ENCODE peak calls at places on chromosomes 2 and 18, in five cellular contexts. A, Q, X, G and R are unnamed samples.

GRCh38 chr18:49842656-49843055 is 29.3 kb upstream of the ACAA2 start:
- DNase-seq in A (no peak), Q (no peak), X (no peak), G (no peak), R (no peak)

GRCh38 chr2:241115361-241115760 is 13.3 kb upstream of the MTERF4 start:
- DNase-seq in A (no peak), Q (no peak), G (no peak), X (no peak), R (no peak)

GRCh38 chr2:38076710-38077430 is 919 bp upstream of the CYP1B1 start:
- DNase-seq in X (peak), Q (peak), G (peak), A (peak), R (peak)

GRCh38 chr18:62088146-62088545 is 98.7 kb downstream of the PIGN start:
- DNase-seq in A (no peak), X (no peak), G (no peak), Q (no peak), R (no peak)

GRCh38 chr18:57797209-57797651 is 5.9 kb downstream of the ATP8B1 start:
- DNase-seq in A (no peak), X (no peak), G (no peak), Q (peak), R (peak)

GRCh38 chr2:128488429-128488828 is 169.8 kb upstream of the HS6ST1 start:
- DNase-seq in X (no peak), A (no peak), Q (no peak), G (no peak), R (no peak)

GRCh38 chr2:37459095-37459981 is 114.9 kb downstream of the QPCT start:
- DNase-seq in G (no peak), A (no peak), X (no peak), Q (no peak), R (no peak)

GRCh38 chr2:30705056-30705455 is 102.2 kb downstream of the CAPN13 start:
- DNase-seq in X (no peak), Q (no peak), G (no peak), A (no peak), R (no peak)

GRCh38 chr2:128270306-128271185 is 48.1 kb downstream of the HS6ST1 start:
- DNase-seq in Q (no peak), A (peak), X (no peak), G (no peak), R (no peak)

GRCh38 chr18:23341383-23341782 is 111.7 kb upstream of the RIOK3 start:
- DNase-seq in A (no peak), X (no peak), Q (no peak), G (no peak), R (no peak)

GRCh38 chr2:64632855-64633819 is 20.6 kb downstream of the SERTAD2 start:
- DNase-seq in X (no peak), A (no peak), G (no peak), Q (no peak), R (no peak)

GRCh38 chr2:225017713-225018112 is 24.6 kb downstream of the DOCK10 start:
- DNase-seq in A (no peak), Q (no peak), G (no peak), X (no peak), R (no peak)

GRCh38 chr18:9614401-9615279 is at the start of gene PPP4R1:
- DNase-seq in G (peak), X (peak), A (peak), Q (peak), R (peak)

GRCh38 chr2:68266655-68267054 is 14.3 kb upstream of the PPP3R1 start:
- DNase-seq in X (no peak), Q (no peak), G (no peak), A (no peak), R (no peak)

GRCh38 chr2:3805120-3805519 is 101.7 kb downstream of the DCDC2C start:
- DNase-seq in A (peak), Q (no peak), X (peak), G (no peak), R (peak)

GRCh38 chr18:8548186-8548585 is 61.1 kb upstream of the RAB12 start:
- DNase-seq in Q (no peak), G (no peak), X (no peak), A (no peak), R (no peak)

GRCh38 chr18:32770651-32771168 is 2.1 kb downstream of the KLHL14 start:
- DNase-seq in A (no peak), Q (no peak), G (no peak), X (no peak), R (peak)

GRCh38 chr18:48743046-48743445 is 204.2 kb downstream of the CTIF start:
- DNase-seq in Q (no peak), A (peak), X (peak), G (peak), R (peak)

GRCh38 chr18:68428026-68428425 is 286.9 kb downstream of the TMX3 start:
- DNase-seq in X (no peak), A (no peak), Q (no peak), G (peak), R (no peak)

GRCh38 chr2:113818382-113818951 is 62.0 kb upstream of the SLC35F5 start:
- DNase-seq in Q (peak), X (no peak), G (peak), A (peak), R (peak)

GRCh38 chr2:6647028-6647427 is 218.7 kb downstream of the CMPK2 start:
- DNase-seq in Q (no peak), G (no peak), X (no peak), A (no peak), R (no peak)

GRCh38 chr2:157261199-157261782 is 3.8 kb downstream of the GALNT5 start:
- DNase-seq in Q (peak), X (peak), G (no peak), A (peak), R (peak)
- TF ChIP-seq POLR2A in Q (no peak), X (no peak), G (no peak), A (no peak), R (no peak)

DNA sequence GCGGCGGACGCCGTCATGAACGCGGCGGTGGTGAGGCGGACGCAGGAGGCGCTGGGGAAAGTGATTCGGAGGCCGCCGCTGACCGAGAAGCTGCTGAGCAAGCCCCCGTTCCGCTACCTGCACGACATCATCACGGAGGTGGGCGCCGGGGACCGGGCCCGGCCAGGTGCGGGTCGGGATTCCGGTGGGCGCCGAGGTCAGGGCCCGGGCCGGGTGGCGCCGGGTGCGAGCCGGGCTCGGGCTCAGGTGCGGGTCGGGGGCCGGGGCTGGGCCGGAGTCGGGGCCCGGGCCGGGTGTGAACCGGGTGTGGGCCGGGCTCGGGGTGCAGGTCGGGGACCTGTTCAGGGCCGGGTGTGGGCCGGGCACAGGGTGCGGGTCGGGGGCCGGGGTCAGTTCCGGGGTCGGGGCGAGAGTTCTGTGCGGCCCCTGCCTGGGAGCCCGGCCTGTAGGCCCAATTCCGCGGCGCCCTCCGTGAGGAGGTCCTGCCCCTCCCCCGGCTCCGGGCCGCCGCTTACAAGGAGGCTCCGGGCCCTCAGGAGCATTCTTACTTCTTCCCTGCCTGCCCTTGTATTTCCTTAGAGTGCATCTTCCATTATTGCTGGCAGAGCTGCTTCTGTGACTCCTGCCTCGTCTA is 447 bp downstream of the TRAF3IP1 start:
- DNase-seq in G (no peak), A (peak), X (no peak), Q (no peak), R (peak)
- TF ChIP-seq POLR2A in G (no peak), A (no peak), X (no peak), Q (no peak), R (no peak)

GRCh38 chr2:19897623-19898245 is 4.0 kb downstream of the TTC32 start:
- DNase-seq in X (no peak), A (no peak), G (no peak), Q (no peak), R (no peak)

GRCh38 chr2:19898592-19899329 is 3.0 kb downstream of the TTC32 start:
- DNase-seq in G (no peak), A (no peak), Q (no peak), X (no peak), R (no peak)

GRCh38 chr2:19893520-19894134 is 8.2 kb downstream of the TTC32 start:
- DNase-seq in A (no peak), X (no peak), G (no peak), Q (no peak), R (no peak)

GRCh38 chr2:19894135-19894792 is 7.5 kb downstream of the TTC32 start:
- DNase-seq in X (no peak), Q (no peak), A (no peak), G (no peak), R (no peak)

GRCh38 chr2:19895535-19895934 is 6.2 kb downstream of the TTC32 start:
- DNase-seq in G (no peak), X (no peak), Q (no peak), A (no peak), R (no peak)
- TF ChIP-seq POLR2A in G (no peak), X (no peak), Q (no peak), A (no peak), R (no peak)

GRCh38 chr2:54561010-54561409 is 104.9 kb downstream of the SPTBN1 start:
- DNase-seq in Q (no peak), G (no peak), X (no peak), A (no peak), R (no peak)

GRCh38 chr2:54560146-54560881 is 104.2 kb downstream of the SPTBN1 start:
- DNase-seq in G (peak), A (peak), Q (no peak), X (peak), R (no peak)

GRCh38 chr2:54558188-54558975 is 102.3 kb downstream of the SPTBN1 start:
- DNase-seq in G (peak), X (peak), A (peak), Q (peak), R (peak)

GRCh38 chr2:54558976-54559410 is 102.9 kb downstream of the SPTBN1 start:
- DNase-seq in Q (no peak), A (no peak), G (no peak), X (no peak), R (no peak)

DNA sequence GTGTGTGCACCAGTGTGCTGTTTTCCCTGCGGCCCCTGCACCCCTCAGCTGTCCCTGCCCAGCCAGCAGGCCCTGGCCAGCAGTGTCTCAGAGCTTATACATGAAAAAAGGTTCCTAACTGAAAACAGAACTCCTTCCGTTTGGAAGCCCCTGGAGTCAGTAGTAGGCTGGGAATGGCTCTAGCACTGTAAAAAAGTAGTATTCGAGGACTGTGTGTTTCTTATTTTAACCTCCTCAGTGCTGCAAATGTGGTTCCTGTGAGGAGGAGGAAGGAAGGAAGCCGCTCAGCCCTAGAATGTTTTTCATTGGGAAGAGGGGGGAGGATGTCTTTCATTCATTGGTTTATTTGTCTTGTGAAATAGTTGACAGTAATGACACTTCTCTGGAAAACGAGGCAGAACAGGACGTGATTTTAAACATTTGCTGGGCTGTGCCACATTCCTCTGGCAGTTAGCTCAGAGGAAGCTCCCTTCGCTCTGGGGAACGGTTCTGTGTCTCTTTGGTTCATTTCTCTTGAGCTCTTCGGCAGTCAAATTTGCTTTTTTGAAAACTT is 103.5 kb downstream of the SPTBN1 start:
- DNase-seq in Q (no peak), A (peak), X (peak), G (peak), R (peak)
- TF ChIP-seq POLR2A in Q (no peak), A (peak), X (peak), G (no peak), R (peak)

GRCh38 chr2:112661656-112662305 is 16.0 kb downstream of the SLC20A1 start:
- DNase-seq in A (no peak), X (no peak), G (no peak), Q (no peak), R (peak)

GRCh38 chr2:112664689-112665088 is 18.9 kb downstream of the SLC20A1 start:
- DNase-seq in A (no peak), Q (no peak), X (no peak), G (no peak), R (no peak)

GRCh38 chr2:112666764-112667122 is 21.0 kb downstream of the SLC20A1 start:
- DNase-seq in X (no peak), A (no peak), G (no peak), Q (no peak), R (no peak)

GRCh38 chr2:112662702-112663101 is 17.0 kb downstream of the SLC20A1 start:
- DNase-seq in Q (no peak), A (no peak), X (no peak), G (no peak), R (peak)

DNA sequence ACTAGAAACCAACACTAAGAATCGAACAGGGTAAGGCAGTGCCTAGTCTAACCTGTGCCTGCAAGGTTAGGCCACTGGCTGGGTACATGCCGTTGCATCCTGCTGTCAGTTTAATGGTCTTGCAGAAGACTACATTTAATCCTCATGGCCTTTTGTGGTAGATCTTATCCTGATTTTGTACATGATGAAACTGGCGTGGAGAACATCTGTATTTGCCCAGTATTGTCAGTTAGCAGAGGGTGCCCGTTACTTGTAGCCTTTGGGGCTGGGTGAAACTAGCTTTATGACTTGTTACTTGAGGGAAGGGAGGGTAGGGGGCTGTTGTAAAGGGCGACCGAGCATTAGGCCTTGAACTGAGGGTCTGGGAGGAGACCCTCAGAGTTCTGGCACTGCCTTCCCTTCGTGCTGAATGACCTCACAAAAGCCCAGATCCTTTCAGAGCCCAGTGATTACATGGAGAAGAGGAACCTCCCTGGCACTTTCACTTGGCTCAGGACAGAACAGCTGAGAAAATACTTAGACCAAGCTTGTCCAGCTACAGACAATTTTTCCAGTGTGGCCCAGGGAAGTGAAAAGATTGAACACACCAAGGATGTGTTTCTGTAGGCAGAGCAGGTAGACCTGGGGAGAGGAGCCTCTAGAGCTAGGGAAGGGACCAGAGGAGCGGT is 19.5 kb downstream of the SLC20A1 start:
- DNase-seq in G (no peak), A (no peak), X (no peak), Q (no peak), R (no peak)
- TF ChIP-seq POLR2A in G (no peak), A (no peak), X (no peak), Q (no peak), R (no peak)

DNA sequence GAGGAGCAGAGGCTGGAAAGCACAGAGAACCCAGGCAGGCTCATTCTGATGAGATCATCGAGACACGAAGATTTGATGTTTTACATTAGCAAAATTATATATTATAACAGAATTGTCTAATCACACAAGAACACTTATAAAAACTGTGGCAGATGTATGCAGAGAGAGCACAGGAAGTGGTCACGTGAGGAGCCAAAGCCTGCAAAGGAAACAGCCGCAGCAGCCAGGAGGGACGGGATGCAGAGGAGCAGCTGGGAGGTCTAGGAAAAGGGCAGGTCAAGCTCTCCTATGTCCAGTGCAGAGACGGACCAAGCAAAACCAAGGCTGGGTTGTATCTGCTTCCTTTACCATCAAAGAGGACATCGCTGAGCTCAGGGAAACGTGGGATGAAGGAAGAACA is 355.2 kb upstream of the MYT1L start:
- DNase-seq in Q (no peak), X (no peak), G (no peak), A (no peak), R (peak)
- TF ChIP-seq POLR2A in Q (no peak), X (no peak), G (no peak), A (no peak), R (no peak)

GRCh38 chr18:959854-960253 is 55.2 kb downstream of the ADCYAP1 start:
- DNase-seq in G (no peak), Q (no peak), X (no peak), A (no peak), R (no peak)
- TF ChIP-seq POLR2A in G (no peak), Q (no peak), X (no peak), A (no peak), R (no peak)

GRCh38 chr2:161138429-161138828 is 21.8 kb upstream of the TANK start:
- DNase-seq in X (no peak), G (no peak), Q (no peak), A (no peak), R (no peak)
- TF ChIP-seq POLR2A in X (no peak), G (no peak), Q (no peak), A (no peak), R (no peak)

GRCh38 chr2:207135801-207136457 is 29.8 kb downstream of the KLF7 start:
- DNase-seq in Q (no peak), G (no peak), X (no peak), A (no peak), R (no peak)

GRCh38 chr2:207131634-207132418 is 33.9 kb downstream of the KLF7 start:
- DNase-seq in X (no peak), Q (no peak), G (no peak), A (no peak), R (no peak)

GRCh38 chr2:207133493-207133861 is 32.3 kb downstream of the KLF7 start:
- DNase-seq in A (no peak), X (no peak), Q (no peak), G (peak), R (peak)

GRCh38 chr2:207135340-207135739 is 30.4 kb downstream of the KLF7 start:
- DNase-seq in X (no peak), Q (no peak), A (no peak), G (no peak), R (no peak)

DNA sequence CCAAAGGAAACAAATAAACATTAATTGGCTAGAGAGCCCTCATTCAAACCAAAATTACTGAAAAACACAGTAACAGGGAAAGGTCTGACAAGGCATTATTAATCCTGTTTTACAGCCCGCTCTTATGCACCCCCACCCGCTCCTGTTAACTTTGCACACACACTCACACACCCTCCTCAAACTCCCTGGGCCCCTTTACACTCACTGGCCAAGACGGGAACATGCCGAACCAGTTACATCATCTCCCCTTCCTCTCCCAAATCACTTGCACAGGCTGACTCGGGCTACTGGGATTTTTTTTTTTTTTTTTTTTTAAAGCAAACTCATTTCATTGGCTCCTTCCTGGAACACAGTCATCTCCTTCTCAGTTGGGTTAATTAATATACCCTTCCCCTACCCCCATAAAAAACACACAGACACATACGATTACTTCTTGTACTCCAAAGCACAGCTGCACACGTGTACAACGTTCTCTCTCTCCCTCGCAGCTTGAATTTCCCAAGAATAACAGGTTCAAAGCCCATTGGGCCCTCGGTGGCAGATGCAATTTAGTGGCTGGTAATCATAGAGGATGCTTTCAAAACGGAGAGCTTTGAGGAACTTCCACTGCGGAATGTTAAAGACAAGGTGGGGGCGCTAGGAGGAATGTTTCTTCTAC is 31.8 kb downstream of the KLF7 start:
- DNase-seq in Q (no peak), X (peak), A (peak), G (peak), R (peak)
- TF ChIP-seq POLR2A in Q (no peak), X (no peak), A (no peak), G (no peak), R (no peak)